ENCODE peak calls at places on chromosomes 7 and 10, in six cellular contexts. K, G, T, V, I and Z are unnamed samples.

GRCh38 chr7:68688416-68689086 is 909.7 kb upstream of the AUTS2 start:
- DNase-seq in V (no peak), T (no peak), G (no peak), K (no peak), I (no peak), Z (no peak)

GRCh38 chr10:103198648-103199047 is 5.6 kb upstream of the NT5C2 start:
- DNase-seq in K (no peak), T (no peak), G (no peak), V (no peak), I (no peak), Z (no peak)

GRCh38 chr7:27245798-27246691 is 3.4 kb downstream of the EVX1 start:
- DNase-seq in K (no peak), G (no peak), T (peak; percentile 73), I (no peak), V (no peak), Z (no peak)

GRCh38 chr7:134462337-134462925 is 3.5 kb upstream of the AKR1B1 start:
- DNase-seq in V (no peak), I (no peak), K (no peak), G (no peak), T (no peak), Z (no peak)

GRCh38 chr7:36387437-36388345 is 2.0 kb upstream of the ANLN start:
- DNase-seq in T (no peak), G (no peak), K (no peak), I (no peak), V (no peak), Z (no peak)

GRCh38 chr7:26034386-26034785 is 117.6 kb upstream of the NFE2L3 start:
- DNase-seq in V (no peak), T (no peak), I (no peak), K (no peak), G (no peak), Z (no peak)

GRCh38 chr10:80324086-80324485 is 32.5 kb downstream of the DYDC1 start:
- DNase-seq in G (no peak), K (no peak), V (no peak), T (no peak), I (no peak), Z (no peak)

GRCh38 chr7:94173436-94173835 is 169.3 kb upstream of the BET1 start:
- DNase-seq in G (no peak), I (no peak), V (no peak), K (no peak), T (no peak), Z (no peak)

GRCh38 chr7:22582860-22583640 is 83.1 kb upstream of the STEAP1B start:
- DNase-seq in I (no peak), K (no peak), V (no peak), G (no peak), T (peak; percentile 78), Z (no peak)

GRCh38 chr7:87316846-87317545 is 28.5 kb upstream of the CROT start:
- DNase-seq in V (no peak), K (no peak), G (no peak), I (no peak), T (no peak), Z (no peak)

GRCh38 chr7:83271212-83272099 is 108.8 kb upstream of the PCLO start:
- DNase-seq in K (no peak), T (no peak), I (no peak), V (no peak), G (no peak), Z (peak; percentile 29)

GRCh38 chr7:106417273-106417902 is 132.6 kb upstream of the NAMPT start:
- DNase-seq in T (no peak), G (no peak), I (no peak), K (no peak), V (no peak), Z (no peak)

GRCh38 chr10:72685264-72685921 is 6.5 kb upstream of the MCU start:
- DNase-seq in I (no peak), T (no peak), K (no peak), G (no peak), V (no peak), Z (no peak)

GRCh38 chr7:84258628-84259027 is 64.0 kb upstream of the SEMA3A start:
- DNase-seq in V (no peak), T (no peak), K (no peak), G (no peak), I (no peak), Z (no peak)

GRCh38 chr7:19939746-19940145 is 166.3 kb upstream of the TMEM196 start:
- DNase-seq in V (no peak), I (no peak), G (no peak), K (no peak), T (no peak), Z (no peak)

GRCh38 chr7:10802011-10802410 is 171.7 kb upstream of the PHF14 start:
- DNase-seq in G (no peak), V (no peak), T (no peak), I (no peak), K (no peak), Z (no peak)

GRCh38 chr10:125018576-125019143 is 76.7 kb downstream of the ZRANB1 start:
- DNase-seq in V (no peak), T (no peak), G (no peak), K (no peak), I (no peak), Z (no peak)

DNA sequence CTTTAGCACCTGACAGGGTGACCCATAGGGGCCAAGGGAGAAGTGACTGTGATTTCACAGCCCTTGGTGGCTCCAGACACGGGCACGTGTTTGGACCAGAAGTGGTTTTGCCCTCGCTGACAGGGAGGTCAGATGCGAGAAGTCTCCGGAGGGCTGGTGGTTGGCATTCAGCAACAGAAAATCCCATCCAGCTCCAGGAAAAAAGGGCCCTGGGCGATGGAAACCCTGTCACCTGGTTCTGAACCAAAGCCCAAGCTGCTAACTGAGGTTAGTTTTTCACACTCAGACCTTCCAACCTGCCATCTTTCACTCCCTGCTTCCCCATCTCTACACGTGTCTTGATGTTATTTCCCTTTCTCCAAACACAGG is 272.9 kb downstream of the TRIL start:
- DNase-seq in K (no peak), V (no peak), T (no peak), G (peak; percentile 16), I (peak; percentile 84), Z (no peak)
- H3K27ac ChIP-seq in K (no peak overlapping the region), V (peak overlapping the region; percentile 50), T (peak overlapping the region; percentile 17), G (peak overlapping the region; percentile 66), I (peak overlapping the region; percentile 75), Z (peak overlapping the region; percentile 88)

GRCh38 chr10:46538155-46538554 is 18.3 kb downstream of the GPRIN2 start:
- DNase-seq in V (no peak), G (no peak), T (no peak), I (no peak), K (no peak), Z (no peak)

GRCh38 chr10:46538723-46539426 is 17.6 kb downstream of the GPRIN2 start:
- DNase-seq in G (no peak), V (no peak), T (no peak), K (no peak), I (no peak), Z (no peak)

GRCh38 chr10:46536171-46536570 is 20.3 kb downstream of the GPRIN2 start:
- DNase-seq in I (peak; percentile 59), V (no peak), T (no peak), K (no peak), G (no peak), Z (no peak)

GRCh38 chr10:46536781-46537180 is 19.7 kb downstream of the GPRIN2 start:
- DNase-seq in I (peak; percentile 64), T (no peak), G (no peak), V (no peak), K (no peak), Z (no peak)

DNA sequence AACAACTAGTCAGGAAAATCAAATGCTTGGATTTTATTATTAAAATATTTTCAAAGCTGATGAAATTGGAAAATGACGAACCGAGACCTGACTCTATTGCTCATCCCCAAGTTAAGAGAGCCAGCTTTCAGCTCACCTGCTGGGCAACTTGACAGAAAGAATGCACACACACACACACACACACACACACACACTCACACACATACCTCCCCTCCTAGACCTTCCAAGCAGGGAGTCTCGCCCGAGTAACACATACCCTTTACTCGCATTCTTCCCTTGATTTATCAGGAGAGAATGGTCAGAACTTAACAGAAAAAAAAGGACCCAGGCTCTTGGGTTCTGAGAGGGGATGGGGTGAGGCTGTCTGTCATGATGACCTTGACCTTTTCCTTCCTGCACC is 19.1 kb downstream of the GPRIN2 start:
- DNase-seq in K (no peak), T (no peak), I (no peak), V (no peak), G (no peak), Z (no peak)
- H3K27ac ChIP-seq in K (no peak overlapping the region), T (no peak overlapping the region), I (no peak overlapping the region), V (no peak overlapping the region), G (no peak overlapping the region), Z (no peak overlapping the region)

GRCh38 chr10:21518629-21519321 is 6.7 kb downstream of the SKIDA1 start:
- DNase-seq in I (no peak), V (no peak), G (no peak), T (no peak), K (no peak), Z (no peak)
- H3K27ac ChIP-seq in I (no peak overlapping the region), V (no peak overlapping the region), G (peak overlapping the region; percentile 69), T (no peak overlapping the region), K (no peak overlapping the region), Z (peak overlapping the region; percentile 78)

GRCh38 chr7:78224923-78225322 is 426.4 kb downstream of the PHTF2 start:
- DNase-seq in T (no peak), V (no peak), K (no peak), G (no peak), I (no peak), Z (no peak)

GRCh38 chr7:78225534-78225933 is 427.0 kb downstream of the PHTF2 start:
- DNase-seq in G (no peak), K (no peak), I (no peak), V (no peak), T (no peak), Z (no peak)

GRCh38 chr7:78220754-78221153 is 422.2 kb downstream of the PHTF2 start:
- DNase-seq in K (no peak), T (no peak), V (no peak), G (no peak), I (no peak), Z (no peak)

GRCh38 chr7:78223598-78223997 is 425.0 kb downstream of the PHTF2 start:
- DNase-seq in V (no peak), K (no peak), T (no peak), G (no peak), I (no peak), Z (no peak)

GRCh38 chr7:78221961-78222751 is 423.6 kb downstream of the PHTF2 start:
- DNase-seq in T (no peak), K (no peak), G (no peak), I (no peak), V (no peak), Z (no peak)
- H3K27ac ChIP-seq in T (no peak overlapping the region), K (no peak overlapping the region), G (no peak overlapping the region), I (no peak overlapping the region), V (no peak overlapping the region), Z (no peak overlapping the region)

DNA sequence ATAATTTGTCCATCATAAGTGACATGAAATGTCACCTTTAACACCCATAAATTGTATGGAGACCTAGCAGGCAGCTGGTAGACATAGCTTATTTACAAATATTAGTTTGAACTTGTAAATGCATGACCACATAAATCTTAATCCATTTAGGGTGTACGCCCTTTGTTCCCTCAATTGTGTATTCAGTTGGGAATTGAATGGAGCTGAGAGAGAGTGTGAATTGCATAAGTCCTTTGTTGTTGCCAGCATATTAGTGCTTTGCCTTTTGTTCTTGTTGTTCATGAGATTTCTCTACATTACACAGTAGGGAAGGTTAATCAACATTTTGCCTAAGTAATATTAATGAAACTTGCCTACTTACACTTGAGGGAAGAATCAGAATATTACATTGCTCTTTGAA is 276.9 kb downstream of the CACNA2D1 start:
- DNase-seq in G (no peak), T (no peak), V (no peak), I (no peak), K (no peak), Z (no peak)
- H3K27ac ChIP-seq in G (no peak overlapping the region), T (no peak overlapping the region), V (no peak overlapping the region), I (no peak overlapping the region), K (no peak overlapping the region), Z (peak overlapping the region; percentile 67)